ENCODE peak calls at places on chromosomes 12 and 14, in ten cellular contexts. U is breast epithelium, M is upper lobe of left lung, W is adrenal gland, D is sigmoid colon, S is right lobe of liver, B is gastrocnemius medialis, K is Peyer's patch, N is stomach, R is esophagus squamous epithelium. L is an unnamed sample.
A peak's percentile ranks its signal among the peaks of the same experiment; 100 is the strongest.

GRCh38 chr12:32877670-32878459 is 18.7 kb downstream of the PKP2 start:
- DNase-seq in U (no peak), M (peak; percentile 61), W (peak; percentile 17), D (no peak), S (no peak), B (peak; percentile 20), K (no peak), N (peak; percentile 34), R (no peak), L (peak; percentile 93)

GRCh38 chr14:32727827-32728226 is 210.9 kb upstream of the NPAS3 start:
- DNase-seq in U (no peak), M (no peak), W (no peak), D (no peak), S (no peak), B (no peak), K (no peak), N (no peak), R (no peak), L (no peak)

GRCh38 chr12:87405918-87406317 is 623.3 kb downstream of the C12orf50 start:
- DNase-seq in U (no peak), M (no peak), W (no peak), D (no peak), S (no peak), B (no peak), K (no peak), N (no peak), R (no peak), L (no peak)

GRCh38 chr12:131140069-131140435 is 186.3 kb downstream of the ADGRD1 start:
- DNase-seq in U (no peak), M (peak; percentile 33), W (no peak), D (no peak), S (no peak), B (no peak), K (no peak), N (no peak), R (no peak), L (peak; percentile 64)

GRCh38 chr14:94473666-94474410 is 2.2 kb downstream of the SERPINA9 start:
- DNase-seq in U (no peak), M (peak; percentile 25), W (no peak), D (no peak), S (no peak), B (no peak), K (no peak), N (no peak), R (no peak), L (peak; percentile 31)

GRCh38 chr12:98592825-98593322 is 612 bp upstream of the SLC25A3 start:
- DNase-seq in U (no peak), M (no peak), W (no peak), D (no peak), S (no peak), B (no peak), K (no peak), N (no peak), R (no peak), L (no peak)

GRCh38 chr14:70585221-70585620 is 15.2 kb downstream of the MED6 start:
- DNase-seq in U (no peak), M (no peak), W (no peak), D (no peak), S (no peak), B (no peak), K (no peak), N (no peak), R (no peak), L (no peak)

GRCh38 chr12:11839093-11839641 is 189.7 kb downstream of the ETV6 start:
- DNase-seq in U (no peak), M (no peak), W (peak; percentile 42), D (no peak), S (no peak), B (no peak), K (no peak), N (no peak), R (no peak), L (peak; percentile 50)

GRCh38 chr12:94263011-94263786 is 114.8 kb downstream of the PLXNC1 start:
- DNase-seq in U (no peak), M (no peak), W (peak; percentile 61), D (no peak), S (no peak), B (no peak), K (no peak), N (no peak), R (no peak), L (no peak)

GRCh38 chr14:46147486-46147885 is 504.1 kb downstream of the RPL10L start:
- DNase-seq in U (no peak), M (no peak), W (no peak), D (no peak), S (no peak), B (no peak), K (no peak), N (no peak), R (no peak), L (no peak)

DNA sequence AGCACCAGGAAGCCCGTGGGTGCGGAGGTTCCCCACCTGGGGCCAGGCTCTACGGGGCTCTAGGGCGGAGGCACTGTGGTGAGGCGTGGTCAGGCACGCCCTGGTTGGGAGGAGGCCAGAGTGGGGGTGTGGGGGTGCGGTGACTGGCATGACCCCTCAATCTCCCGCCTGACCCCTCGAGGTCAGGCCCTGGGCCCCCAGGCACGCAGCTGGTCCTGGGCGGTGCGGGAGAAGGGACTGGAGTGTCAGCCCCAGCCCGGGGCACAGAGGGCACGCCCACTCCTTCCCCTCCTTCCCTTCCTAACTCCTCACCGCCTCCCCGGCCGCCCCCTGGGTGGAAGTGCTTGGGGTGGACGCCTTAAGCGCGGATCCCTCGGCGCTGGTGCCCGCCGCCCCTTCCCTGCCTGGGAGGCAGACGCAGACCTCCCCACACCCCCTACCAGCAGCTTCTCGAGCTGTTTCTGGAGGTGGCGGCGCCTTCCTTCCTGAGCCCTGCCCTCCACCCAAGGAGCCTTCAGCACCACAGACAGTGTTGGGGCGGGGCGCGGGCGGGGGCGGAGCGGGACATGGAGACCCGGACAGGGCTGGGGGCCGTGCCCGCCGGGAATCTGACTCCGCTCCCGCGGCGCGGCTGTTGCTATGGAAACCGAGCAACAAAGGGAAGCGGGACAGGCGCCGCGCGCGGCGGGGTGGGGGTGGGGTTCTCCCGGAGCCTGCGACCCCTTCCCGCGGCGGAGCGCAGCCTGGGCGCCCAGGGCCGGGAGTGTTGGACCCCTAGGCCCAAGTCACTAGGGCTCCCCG is 744 bp upstream of the CRIP2 start:
- DNase-seq in U (peak; percentile 94), M (peak; percentile 98), W (peak; percentile 87), D (peak; percentile 92), S (peak; percentile 87), B (no peak), K (peak; percentile 84), N (peak; percentile 85), R (peak; percentile 41), L (peak; percentile 96)
- TF ChIP-seq POLR2A in U (no peak), M (no peak), W (no peak), D (no peak), S (no peak), B (no peak), K (no peak), N (no peak), R (no peak), L (no peak)

GRCh38 chr12:51867796-51868428 is 19.4 kb upstream of the FIGNL2 start:
- DNase-seq in U (no peak), M (peak; percentile 21), W (no peak), D (no peak), S (peak; percentile 31), B (no peak), K (no peak), N (no peak), R (no peak), L (no peak)

GRCh38 chr12:51871126-51871525 is 16.8 kb upstream of the ANKRD33 start:
- DNase-seq in U (no peak), M (no peak), W (peak; percentile 41), D (no peak), S (peak; percentile 55), B (no peak), K (no peak), N (no peak), R (no peak), L (no peak)

GRCh38 chr12:51868821-51869489 is 18.9 kb upstream of the ANKRD33 start:
- DNase-seq in U (no peak), M (peak; percentile 87), W (no peak), D (no peak), S (peak; percentile 17), B (no peak), K (no peak), N (no peak), R (no peak), L (no peak)

GRCh38 chr12:51869931-51870330 is 18.0 kb upstream of the ANKRD33 start:
- DNase-seq in U (no peak), M (no peak), W (no peak), D (no peak), S (peak; percentile 14), B (no peak), K (no peak), N (no peak), R (no peak), L (no peak)

GRCh38 chr12:51869490-51869865 is 18.4 kb upstream of the ANKRD33 start:
- DNase-seq in U (no peak), M (no peak), W (no peak), D (no peak), S (no peak), B (no peak), K (no peak), N (no peak), R (no peak), L (no peak)
- H3K4me3 ChIP-seq in U (peak overlapping the region; percentile 35), M (no peak overlapping the region), W (no peak overlapping the region), D (peak overlapping the region; percentile 43), S (no peak overlapping the region), B (peak overlapping the region; percentile 55), K (peak overlapping the region; percentile 34), N (peak overlapping the region; percentile 36), R (peak overlapping the region; percentile 33), L (no peak overlapping the region)

GRCh38 chr14:102776761-102777710 is at the start of gene TRAF3:
- DNase-seq in U (no peak), M (peak; percentile 96), W (peak; percentile 58), D (peak; percentile 75), S (peak; percentile 83), B (no peak), K (peak; percentile 79), N (peak; percentile 70), R (no peak), L (no peak)
- TF ChIP-seq POLR2A in U (no peak), M (no peak), W (peak; percentile 21), D (no peak), S (peak; percentile 45), B (no peak), K (no peak), N (no peak), R (peak; percentile 37), L (no peak)

GRCh38 chr12:106957617-106958016 is 1.9 kb downstream of the TMEM263 start:
- DNase-seq in U (no peak), M (no peak), W (no peak), D (no peak), S (no peak), B (no peak), K (no peak), N (no peak), R (no peak), L (no peak)

GRCh38 chr12:106956048-106956935 is 585 bp downstream of the TMEM263 start:
- DNase-seq in U (peak; percentile 62), M (peak; percentile 94), W (peak; percentile 69), D (peak; percentile 88), S (peak; percentile 79), B (peak; percentile 39), K (peak; percentile 77), N (peak; percentile 67), R (no peak), L (peak; percentile 93)

GRCh38 chr12:106955377-106956047 is at the start of gene TMEM263:
- DNase-seq in U (peak; percentile 83), M (peak; percentile 99), W (peak; percentile 92), D (peak; percentile 98), S (peak; percentile 96), B (peak; percentile 89), K (peak; percentile 89), N (peak; percentile 90), R (peak; percentile 28), L (peak; percentile 87)

GRCh38 chr12:106953352-106954260 is 2.1 kb upstream of the TMEM263 start:
- DNase-seq in U (no peak), M (no peak), W (no peak), D (no peak), S (no peak), B (no peak), K (no peak), N (no peak), R (no peak), L (no peak)

GRCh38 chr12:106954462-106955376 is 988 bp upstream of the TMEM263 start:
- DNase-seq in U (no peak), M (peak; percentile 85), W (no peak), D (peak; percentile 78), S (peak; percentile 64), B (peak; percentile 6), K (peak; percentile 52), N (no peak), R (no peak), L (peak; percentile 89)
- H3K4me3 ChIP-seq in U (peak overlapping the region; percentile 94), M (peak overlapping the region; percentile 37), W (peak overlapping the region; percentile 80), D (peak overlapping the region; percentile 95), S (peak overlapping the region; percentile 86), B (peak overlapping the region; percentile 92), K (peak overlapping the region; percentile 98), N (peak overlapping the region; percentile 88), R (peak overlapping the region; percentile 89), L (peak overlapping the region; percentile 85)

L was measured in lower leg skin.